ENCODE peak calls at places on chromosomes 2 and 18, in seven cellular contexts. One of them, this sample, is unnamed. For H3K9me3, the result is how much of the 10 kb centered on the place peaks cover.

GRCh38 chr2:49843314-49843713 is 689.0 kb upstream of the FSHR start:
- DNase-seq in adrenal gland: no peak
- DNase-seq in A549: no peak
- DNase-seq in psoas muscle: no peak
- DNase-seq in IMR-90: no peak
- DNase-seq in thoracic aorta: no peak
- DNase-seq in RWPE2: no peak
- DNase-seq in this sample: no peak

GRCh38 chr2:138421971-138422335 is 79.6 kb upstream of the SPOPL start:
- DNase-seq in IMR-90: peak
- DNase-seq in A549: peak
- DNase-seq in psoas muscle: no peak
- DNase-seq in RWPE2: peak
- DNase-seq in adrenal gland: no peak
- DNase-seq in thoracic aorta: no peak
- DNase-seq in this sample: peak

GRCh38 chr2:170815746-170816498 is 765 bp upstream of the GAD1 start:
- DNase-seq in psoas muscle: peak
- DNase-seq in RWPE2: no peak
- DNase-seq in thoracic aorta: no peak
- DNase-seq in IMR-90: peak
- DNase-seq in A549: peak
- DNase-seq in adrenal gland: peak
- DNase-seq in this sample: peak

GRCh38 chr2:3222636-3223035 is 155.0 kb downstream of the EIPR1 start:
- DNase-seq in RWPE2: no peak
- DNase-seq in thoracic aorta: no peak
- DNase-seq in A549: peak
- DNase-seq in psoas muscle: no peak
- DNase-seq in IMR-90: no peak
- DNase-seq in adrenal gland: no peak
- DNase-seq in this sample: no peak

GRCh38 chr2:68879296-68879695 is 8.1 kb upstream of the BMP10 start:
- DNase-seq in thoracic aorta: no peak
- DNase-seq in RWPE2: no peak
- DNase-seq in psoas muscle: no peak
- DNase-seq in A549: no peak
- DNase-seq in adrenal gland: no peak
- DNase-seq in IMR-90: peak
- DNase-seq in this sample: no peak

GRCh38 chr2:10493636-10494281 is 45.6 kb upstream of the ODC1 start:
- DNase-seq in thoracic aorta: no peak
- DNase-seq in IMR-90: peak
- DNase-seq in RWPE2: peak
- DNase-seq in psoas muscle: no peak
- DNase-seq in A549: peak
- DNase-seq in adrenal gland: no peak
- DNase-seq in this sample: peak

GRCh38 chr2:168323456-168324058 is 76.2 kb upstream of the STK39 start:
- DNase-seq in adrenal gland: no peak
- DNase-seq in A549: no peak
- DNase-seq in psoas muscle: no peak
- DNase-seq in RWPE2: no peak
- DNase-seq in IMR-90: no peak
- DNase-seq in thoracic aorta: no peak
- DNase-seq in this sample: no peak

GRCh38 chr2:109331864-109332848 is 203.2 kb downstream of the SH3RF3 start:
- DNase-seq in IMR-90: peak
- DNase-seq in A549: peak
- DNase-seq in RWPE2: peak
- DNase-seq in adrenal gland: peak
- DNase-seq in psoas muscle: peak
- DNase-seq in thoracic aorta: peak
- DNase-seq in this sample: peak

GRCh38 chr2:2234398-2234797 is 96.7 kb downstream of the MYT1L start:
- DNase-seq in psoas muscle: no peak
- DNase-seq in adrenal gland: no peak
- DNase-seq in thoracic aorta: no peak
- DNase-seq in A549: no peak
- DNase-seq in IMR-90: no peak
- DNase-seq in RWPE2: no peak
- DNase-seq in this sample: no peak

GRCh38 chr2:88181511-88181910 is 11.4 kb downstream of the THNSL2 start:
- DNase-seq in A549: no peak
- DNase-seq in psoas muscle: no peak
- DNase-seq in thoracic aorta: no peak
- DNase-seq in RWPE2: no peak
- DNase-seq in adrenal gland: no peak
- DNase-seq in IMR-90: no peak
- DNase-seq in this sample: no peak

GRCh38 chr2:224121406-224122067 is 82.5 kb upstream of the SERPINE2 start:
- DNase-seq in thoracic aorta: no peak
- DNase-seq in RWPE2: no peak
- DNase-seq in psoas muscle: no peak
- DNase-seq in IMR-90: no peak
- DNase-seq in A549: no peak
- DNase-seq in adrenal gland: no peak
- DNase-seq in this sample: no peak

GRCh38 chr2:98508690-98509054 is 64.0 kb downstream of the INPP4A start:
- DNase-seq in RWPE2: no peak
- DNase-seq in IMR-90: peak
- DNase-seq in adrenal gland: peak
- DNase-seq in thoracic aorta: no peak
- DNase-seq in psoas muscle: peak
- DNase-seq in A549: no peak
- DNase-seq in this sample: no peak

GRCh38 chr2:226850024-226850423 is 14.2 kb downstream of the RHBDD1 start:
- DNase-seq in adrenal gland: no peak
- DNase-seq in A549: no peak
- DNase-seq in thoracic aorta: no peak
- DNase-seq in psoas muscle: no peak
- DNase-seq in IMR-90: no peak
- DNase-seq in RWPE2: no peak
- DNase-seq in this sample: no peak

GRCh38 chr2:60710707-60711106 is 45.4 kb upstream of the PAPOLG start:
- DNase-seq in IMR-90: peak
- DNase-seq in A549: no peak
- DNase-seq in adrenal gland: peak
- DNase-seq in thoracic aorta: no peak
- DNase-seq in psoas muscle: no peak
- DNase-seq in RWPE2: no peak
- DNase-seq in this sample: no peak

GRCh38 chr2:204731996-204732395 is 186.7 kb downstream of the PARD3B start:
- DNase-seq in IMR-90: peak
- DNase-seq in thoracic aorta: no peak
- DNase-seq in A549: no peak
- DNase-seq in RWPE2: no peak
- DNase-seq in psoas muscle: no peak
- DNase-seq in adrenal gland: no peak
- DNase-seq in this sample: no peak
- H3K9me3 ChIP-seq in IMR-90: under half
- H3K9me3 ChIP-seq in thoracic aorta: under half
- H3K9me3 ChIP-seq in A549: under half
- H3K9me3 ChIP-seq in RWPE2: under half
- H3K9me3 ChIP-seq in psoas muscle: under half
- H3K9me3 ChIP-seq in adrenal gland: under half
- H3K9me3 ChIP-seq in this sample: under half

DNA sequence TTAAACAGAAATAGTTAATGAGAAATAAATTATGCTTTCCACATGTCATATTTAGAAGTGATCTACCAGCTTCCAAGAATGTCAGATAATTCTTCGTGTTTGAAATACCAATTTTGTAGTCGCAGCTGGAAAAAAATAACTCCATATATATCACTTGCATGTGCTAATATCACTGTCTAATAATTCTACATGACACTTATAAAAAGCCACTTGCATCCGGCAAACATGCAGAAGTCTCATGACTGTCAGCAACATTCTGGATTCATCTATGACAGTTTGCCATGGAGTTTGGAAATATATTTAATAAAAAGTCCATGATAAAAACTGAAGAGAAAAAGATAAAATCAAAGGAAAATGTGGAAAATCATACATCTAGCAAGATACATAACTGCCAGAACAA is 1784.4 kb downstream of the SUCLG1 start:
- DNase-seq in IMR-90: no peak
- DNase-seq in A549: no peak
- DNase-seq in RWPE2: no peak
- DNase-seq in psoas muscle: no peak
- DNase-seq in adrenal gland: no peak
- DNase-seq in thoracic aorta: no peak
- DNase-seq in this sample: no peak
- H3K9me3 ChIP-seq in IMR-90: under half
- H3K9me3 ChIP-seq in A549: under half
- H3K9me3 ChIP-seq in RWPE2: under half
- H3K9me3 ChIP-seq in psoas muscle: under half
- H3K9me3 ChIP-seq in adrenal gland: under half
- H3K9me3 ChIP-seq in thoracic aorta: under half
- H3K9me3 ChIP-seq in this sample: under half

GRCh38 chr18:79898952-79899608 is 52.4 kb downstream of the SLC66A2 start:
- DNase-seq in thoracic aorta: no peak
- DNase-seq in A549: no peak
- DNase-seq in adrenal gland: no peak
- DNase-seq in RWPE2: peak
- DNase-seq in IMR-90: no peak
- DNase-seq in psoas muscle: peak
- DNase-seq in this sample: no peak
- H3K9me3 ChIP-seq in thoracic aorta: under half
- H3K9me3 ChIP-seq in A549: under half
- H3K9me3 ChIP-seq in adrenal gland: under half
- H3K9me3 ChIP-seq in RWPE2: under half
- H3K9me3 ChIP-seq in IMR-90: under half
- H3K9me3 ChIP-seq in psoas muscle: under half
- H3K9me3 ChIP-seq in this sample: under half

GRCh38 chr2:125855204-125855603 is 800.8 kb upstream of the GYPC start:
- DNase-seq in thoracic aorta: no peak
- DNase-seq in adrenal gland: no peak
- DNase-seq in psoas muscle: no peak
- DNase-seq in A549: no peak
- DNase-seq in IMR-90: no peak
- DNase-seq in RWPE2: no peak
- DNase-seq in this sample: no peak

GRCh38 chr2:125858366-125858765 is 797.6 kb upstream of the GYPC start:
- DNase-seq in thoracic aorta: no peak
- DNase-seq in RWPE2: no peak
- DNase-seq in IMR-90: no peak
- DNase-seq in adrenal gland: no peak
- DNase-seq in psoas muscle: no peak
- DNase-seq in A549: no peak
- DNase-seq in this sample: peak

DNA sequence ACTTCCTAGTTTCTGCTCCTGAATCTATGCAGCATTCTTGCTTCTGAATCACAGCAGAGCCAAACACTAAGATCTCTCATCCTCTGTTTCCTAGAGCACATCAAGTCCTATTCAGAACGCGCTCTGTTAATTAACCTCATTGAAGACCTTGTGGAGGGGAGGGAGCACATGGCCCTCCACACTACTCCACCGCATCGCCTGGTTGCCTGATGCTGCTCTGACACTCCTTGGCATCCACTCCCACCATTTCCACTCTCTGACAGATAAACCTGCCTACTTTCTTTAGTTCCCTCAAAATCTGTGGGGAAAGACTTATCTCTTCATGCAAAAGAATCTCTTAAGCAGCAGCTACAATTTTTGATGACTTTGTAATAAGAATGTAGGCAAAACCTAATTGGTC is 802.3 kb upstream of the GYPC start:
- DNase-seq in IMR-90: no peak
- DNase-seq in thoracic aorta: no peak
- DNase-seq in A549: no peak
- DNase-seq in RWPE2: no peak
- DNase-seq in adrenal gland: no peak
- DNase-seq in psoas muscle: no peak
- DNase-seq in this sample: no peak
- H3K9me3 ChIP-seq in IMR-90: under half
- H3K9me3 ChIP-seq in thoracic aorta: under half
- H3K9me3 ChIP-seq in A549: under half
- H3K9me3 ChIP-seq in RWPE2: under half
- H3K9me3 ChIP-seq in adrenal gland: under half
- H3K9me3 ChIP-seq in psoas muscle: under half
- H3K9me3 ChIP-seq in this sample: under half

GRCh38 chr2:215216806-215217205 is 78.4 kb upstream of the ABCA12 start:
- DNase-seq in IMR-90: no peak
- DNase-seq in psoas muscle: no peak
- DNase-seq in A549: no peak
- DNase-seq in adrenal gland: no peak
- DNase-seq in thoracic aorta: no peak
- DNase-seq in RWPE2: no peak
- DNase-seq in this sample: no peak

GRCh38 chr2:215218587-215219577 is 80.5 kb upstream of the ABCA12 start:
- DNase-seq in A549: no peak
- DNase-seq in thoracic aorta: no peak
- DNase-seq in RWPE2: no peak
- DNase-seq in IMR-90: no peak
- DNase-seq in adrenal gland: no peak
- DNase-seq in psoas muscle: no peak
- DNase-seq in this sample: no peak

GRCh38 chr2:215210082-215210481 is 71.7 kb upstream of the ABCA12 start:
- DNase-seq in psoas muscle: no peak
- DNase-seq in thoracic aorta: no peak
- DNase-seq in IMR-90: no peak
- DNase-seq in adrenal gland: no peak
- DNase-seq in A549: no peak
- DNase-seq in RWPE2: no peak
- DNase-seq in this sample: no peak

GRCh38 chr2:215215637-215216036 is 77.2 kb upstream of the ABCA12 start:
- DNase-seq in RWPE2: no peak
- DNase-seq in psoas muscle: no peak
- DNase-seq in thoracic aorta: no peak
- DNase-seq in adrenal gland: no peak
- DNase-seq in A549: no peak
- DNase-seq in IMR-90: no peak
- DNase-seq in this sample: no peak
- H3K9me3 ChIP-seq in RWPE2: under half
- H3K9me3 ChIP-seq in psoas muscle: under half
- H3K9me3 ChIP-seq in thoracic aorta: under half
- H3K9me3 ChIP-seq in adrenal gland: under half
- H3K9me3 ChIP-seq in A549: under half
- H3K9me3 ChIP-seq in IMR-90: under half
- H3K9me3 ChIP-seq in this sample: under half

DNA sequence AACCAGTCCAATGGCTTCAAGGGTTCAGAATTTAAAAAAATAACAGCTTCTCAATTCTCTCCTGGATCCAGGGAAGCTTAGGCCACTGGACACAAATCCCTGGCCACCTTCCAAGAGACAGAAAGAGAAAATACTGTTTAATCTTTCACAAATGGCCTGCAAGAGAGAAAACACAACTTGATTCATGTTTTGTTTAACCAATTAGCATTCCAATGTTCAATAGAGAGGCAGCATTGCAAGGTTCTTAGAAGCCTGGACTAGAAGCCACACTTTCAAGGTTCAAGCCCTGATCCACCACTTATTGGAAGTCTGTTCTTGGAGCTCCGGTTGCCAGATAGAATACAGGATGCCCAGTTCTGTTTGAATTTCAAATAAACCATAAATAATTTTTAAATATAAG is 109.0 kb upstream of the PARD3B start:
- DNase-seq in A549: no peak
- DNase-seq in psoas muscle: no peak
- DNase-seq in RWPE2: no peak
- DNase-seq in thoracic aorta: no peak
- DNase-seq in IMR-90: peak
- DNase-seq in adrenal gland: no peak
- DNase-seq in this sample: no peak
- H3K9me3 ChIP-seq in A549: under half
- H3K9me3 ChIP-seq in psoas muscle: under half
- H3K9me3 ChIP-seq in RWPE2: under half
- H3K9me3 ChIP-seq in thoracic aorta: under half
- H3K9me3 ChIP-seq in IMR-90: under half
- H3K9me3 ChIP-seq in adrenal gland: under half
- H3K9me3 ChIP-seq in this sample: under half

GRCh38 chr2:80938463-80938862 is 633.9 kb upstream of the LRRTM1 start:
- DNase-seq in adrenal gland: no peak
- DNase-seq in A549: no peak
- DNase-seq in RWPE2: no peak
- DNase-seq in psoas muscle: no peak
- DNase-seq in thoracic aorta: no peak
- DNase-seq in IMR-90: no peak
- DNase-seq in this sample: no peak
- H3K9me3 ChIP-seq in adrenal gland: under half
- H3K9me3 ChIP-seq in A549: under half
- H3K9me3 ChIP-seq in RWPE2: under half
- H3K9me3 ChIP-seq in psoas muscle: under half
- H3K9me3 ChIP-seq in thoracic aorta: under half
- H3K9me3 ChIP-seq in IMR-90: under half
- H3K9me3 ChIP-seq in this sample: under half

This sample was measured in MG63.